ENCODE peak calls at places on chromosomes 5 and 9, in six cellular contexts. N, R, G, Q, Y and V are unnamed samples.

GRCh38 chr5:118647587-118647986 is 340.8 kb downstream of the DTWD2 start:
- DNase-seq in Q (no peak), N (no peak), G (no peak), R (no peak), Y (no peak), V (no peak)

GRCh38 chr5:83827111-83827541 is 106.5 kb upstream of the HAPLN1 start:
- DNase-seq in G (no peak), N (peak; percentile 66), R (no peak), Y (no peak), Q (no peak), V (no peak)

GRCh38 chr9:134453776-134454175 is 127.5 kb downstream of the RXRA start:
- DNase-seq in G (no peak), Y (no peak), Q (no peak), N (no peak), R (no peak), V (no peak)

GRCh38 chr9:130860458-130861316 is 25.6 kb downstream of the ABL1 start:
- DNase-seq in Y (peak; percentile 65), Q (no peak), G (peak; percentile 86), R (no peak), N (peak; percentile 100), V (no peak)

GRCh38 chr9:36282275-36282674 is 24.0 kb upstream of the GNE start:
- DNase-seq in R (no peak), Y (no peak), Q (no peak), G (no peak), N (no peak), V (no peak)

GRCh38 chr5:17143335-17143734 is 74.1 kb upstream of the BASP1 start:
- DNase-seq in Q (no peak), G (no peak), Y (no peak), R (no peak), N (no peak), V (no peak)

GRCh38 chr9:87383341-87384150 is 114.1 kb upstream of the DAPK1 start:
- DNase-seq in Q (no peak), R (no peak), Y (no peak), N (peak; percentile 47), G (no peak), V (no peak)

GRCh38 chr9:8880031-8880430 is 1080.5 kb upstream of the DMAC1 start:
- DNase-seq in G (no peak), R (no peak), Y (no peak), N (no peak), Q (no peak), V (no peak)

GRCh38 chr9:133430244-133430643 is 8.1 kb downstream of the ADAMTS13 start:
- DNase-seq in R (no peak), Q (no peak), Y (no peak), G (no peak), N (no peak), V (no peak)

GRCh38 chr9:113587471-113588031 is 124.0 kb downstream of the RGS3 start:
- DNase-seq in R (peak; percentile 76), Q (peak; percentile 15), Y (no peak), N (peak; percentile 39), G (peak; percentile 85), V (no peak)

GRCh38 chr9:98099346-98099745 is 19.7 kb downstream of the TRIM14 start:
- DNase-seq in Q (no peak), N (no peak), G (no peak), R (no peak), Y (no peak), V (no peak)

GRCh38 chr5:124040799-124041198 is 528.8 kb downstream of the CSNK1G3 start:
- DNase-seq in R (no peak), N (peak; percentile 93), G (peak; percentile 23), Q (no peak), Y (no peak), V (no peak)

GRCh38 chr5:93721511-93721910 is 19.9 kb downstream of the POU5F2 start:
- DNase-seq in N (no peak), Y (no peak), Q (no peak), R (no peak), G (no peak), V (no peak)

GRCh38 chr5:113215401-113216060 is 219.3 kb downstream of the TSSK1B start:
- DNase-seq in Q (no peak), R (no peak), G (no peak), Y (no peak), N (peak; percentile 65), V (no peak)

GRCh38 chr9:3473402-3473801 is 52.4 kb downstream of the RFX3 start:
- DNase-seq in R (no peak), G (no peak), Q (no peak), N (no peak), Y (no peak), V (no peak)

GRCh38 chr5:151707566-151707965 is 20.9 kb upstream of the SPARC start:
- DNase-seq in G (peak; percentile 18), R (no peak), N (no peak), Y (no peak), Q (no peak), V (no peak)

GRCh38 chr5:137751869-137752491 is 2.2 kb downstream of the HNRNPA0 start:
- DNase-seq in Y (no peak), G (no peak), Q (no peak), R (no peak), N (peak; percentile 68), V (peak; percentile 66)

GRCh38 chr5:55226027-55226933 is 835 bp downstream of the MCIDAS start:
- DNase-seq in R (peak; percentile 87), N (peak; percentile 37), Q (peak; percentile 20), G (no peak), Y (peak; percentile 63), V (no peak)

GRCh38 chr5:143683459-143683858 is 128.5 kb upstream of the HMHB1 start:
- DNase-seq in Q (no peak), G (no peak), Y (no peak), N (no peak), R (no peak), V (no peak)

GRCh38 chr5:135549413-135549812 is 13.6 kb upstream of the NEUROG1 start:
- DNase-seq in R (no peak), N (no peak), Y (no peak), Q (no peak), G (no peak), V (no peak)

GRCh38 chr9:97623946-97624345 is 9.2 kb downstream of the TSTD2 start:
- DNase-seq in N (no peak), R (no peak), G (no peak), Y (no peak), Q (no peak), V (no peak)

GRCh38 chr9:105539452-105539851 is 18.5 kb upstream of the FKTN start:
- DNase-seq in R (no peak), N (no peak), G (no peak), Q (no peak), Y (no peak), V (no peak)

GRCh38 chr5:131209506-131210191 is 38.9 kb downstream of the LYRM7 start:
- DNase-seq in R (no peak), Y (no peak), N (no peak), G (no peak), Q (peak; percentile 42), V (no peak)

GRCh38 chr5:61704289-61704688 is 372.2 kb downstream of the ZSWIM6 start:
- DNase-seq in N (no peak), Q (no peak), Y (no peak), R (no peak), G (no peak), V (no peak)

GRCh38 chr9:93649610-93650261 is 73.4 kb downstream of the PHF2 start:
- DNase-seq in R (no peak), Y (no peak), G (no peak), Q (no peak), N (no peak), V (no peak)

GRCh38 chr9:133815781-133816180 is 77.6 kb upstream of the SARDH start:
- DNase-seq in Y (no peak), G (no peak), N (no peak), R (no peak), Q (no peak), V (no peak)

GRCh38 chr9:80191108-80191507 is 619.3 kb downstream of the TLE4 start:
- DNase-seq in R (no peak), G (no peak), N (peak; percentile 55), Q (no peak), Y (no peak), V (no peak)

GRCh38 chr5:179293276-179293675 is 52.0 kb downstream of the ADAMTS2 start:
- DNase-seq in Q (no peak), R (no peak), G (no peak), N (peak; percentile 29), Y (no peak), V (no peak)

GRCh38 chr5:45512521-45512920 is 183.7 kb downstream of the HCN1 start:
- DNase-seq in R (no peak), Y (no peak), Q (no peak), G (no peak), N (no peak), V (no peak)

DNA sequence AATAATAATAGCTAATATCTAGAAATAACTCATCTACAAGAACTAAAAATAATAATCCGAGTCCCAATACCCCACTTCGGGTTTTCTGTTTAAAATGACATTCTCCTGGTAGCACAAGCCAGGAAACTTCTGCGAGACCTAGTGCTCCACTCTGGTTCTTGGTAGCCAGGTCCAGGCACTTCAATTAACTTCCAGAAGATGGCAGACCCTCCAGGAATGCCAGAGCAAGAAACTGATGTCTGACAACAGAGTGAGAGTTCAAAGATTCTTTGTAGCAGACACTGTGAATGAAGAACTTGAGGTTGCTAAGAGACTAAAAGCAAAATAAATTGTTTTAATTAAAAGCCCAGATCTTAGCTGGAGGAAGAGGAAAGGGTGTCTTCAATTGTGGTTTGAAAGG is 1963.3 kb upstream of the CDH9 start:
- DNase-seq in Q (no peak), R (peak; percentile 35), G (no peak), N (no peak), Y (no peak), V (no peak)
- TF ChIP-seq CTCF in Q (no peak), R (peak; percentile 64), G (no peak), N (no peak), Y (no peak), V (no peak)

GRCh38 chr9:26687421-26687820 is 205.2 kb downstream of the CAAP1 start:
- DNase-seq in G (no peak), Y (no peak), Q (no peak), N (no peak), R (no peak), V (no peak)

GRCh38 chr9:26684029-26684428 is 208.6 kb downstream of the CAAP1 start:
- DNase-seq in Q (no peak), Y (no peak), R (no peak), N (no peak), G (no peak), V (no peak)

GRCh38 chr9:26682796-26683496 is 209.7 kb downstream of the CAAP1 start:
- DNase-seq in G (no peak), Y (no peak), R (no peak), N (no peak), Q (no peak), V (no peak)

GRCh38 chr9:26689041-26689440 is 203.6 kb downstream of the CAAP1 start:
- DNase-seq in Y (no peak), N (no peak), R (no peak), G (no peak), Q (no peak), V (no peak)

GRCh38 chr9:26685857-26686256 is 206.7 kb downstream of the CAAP1 start:
- DNase-seq in Q (no peak), Y (no peak), R (no peak), N (no peak), G (no peak), V (no peak)
- H3K27ac ChIP-seq in Q (no peak overlapping the region), Y (no peak overlapping the region), R (no peak overlapping the region), N (no peak overlapping the region), G (no peak overlapping the region), V (no peak overlapping the region)

GRCh38 chr5:72402959-72403628 is 82.9 kb downstream of the PTCD2 start:
- DNase-seq in Y (peak; percentile 40), Q (no peak), N (no peak), G (peak; percentile 66), R (peak; percentile 38), V (no peak)
- TF ChIP-seq CTCF in Y (no peak), Q (no peak), N (peak; percentile 70), G (peak; percentile 12), R (peak; percentile 73), V (no peak)

GRCh38 chr5:18797241-18797640 is 1163.0 kb downstream of the TAF11L14 start:
- DNase-seq in Y (no peak), N (peak; percentile 6), R (no peak), G (no peak), Q (no peak), V (no peak)
- H3K27ac ChIP-seq in Y (no peak overlapping the region), N (no peak overlapping the region), R (no peak overlapping the region), G (no peak overlapping the region), Q (no peak overlapping the region), V (no peak overlapping the region)